ENCODE peak calls at places on chromosome 16, in four cellular contexts. A, T, J and X are unnamed samples.

GRCh38 chr16:70574595-70575271 is 51.1 kb downstream of the SF3B3 start:
- DNase-seq in T (no peak), A (peak; percentile 2), J (no peak), X (no peak)

GRCh38 chr16:29862383-29862883 is 593 bp downstream of the CDIPT start:
- DNase-seq in T (peak; percentile 30), A (no peak), J (peak; percentile 46), X (no peak)

GRCh38 chr16:31016018-31016417 is 5.6 kb upstream of the STX1B start:
- DNase-seq in A (no peak), J (peak; percentile 13), T (no peak), X (no peak)

GRCh38 chr16:16014329-16015224 is 65.2 kb downstream of the ABCC1 start:
- DNase-seq in A (peak; percentile 75), J (peak; percentile 74), T (no peak), X (no peak)

GRCh38 chr16:6153901-6154300 is 1056.3 kb upstream of the EEF2KMT start:
- DNase-seq in A (no peak), T (no peak), J (no peak), X (no peak)

GRCh38 chr16:30569746-30570325 is 1.7 kb downstream of the ZNF688 start:
- DNase-seq in A (no peak), J (no peak), T (no peak), X (no peak)

GRCh38 chr16:71499775-71500364 is 10.7 kb upstream of the ZNF19 start:
- DNase-seq in J (no peak), T (peak; percentile 37), A (no peak), X (no peak)

GRCh38 chr16:72879846-72880245 is 168.1 kb downstream of the ZFHX3 start:
- DNase-seq in T (no peak), A (no peak), J (no peak), X (no peak)

GRCh38 chr16:75402821-75403475 is 30.4 kb downstream of the CFDP1 start:
- DNase-seq in A (no peak), T (peak; percentile 14), J (no peak), X (no peak)

GRCh38 chr16:31471875-31472558 is at the start of gene TGFB1I1:
- DNase-seq in J (peak; percentile 86), A (no peak), T (peak; percentile 50), X (no peak)

GRCh38 chr16:54506691-54507090 is 220.1 kb upstream of the IRX3 start:
- DNase-seq in A (no peak), J (no peak), T (no peak), X (no peak)

GRCh38 chr16:28188085-28188916 is 23.5 kb downstream of the XPO6 start:
- DNase-seq in A (no peak), T (no peak), J (no peak), X (no peak)

GRCh38 chr16:51557670-51558069 is 406.6 kb upstream of the SALL1 start:
- DNase-seq in T (no peak), J (no peak), A (no peak), X (no peak)

GRCh38 chr16:67770371-67770991 is 35.9 kb downstream of the RANBP10 start:
- DNase-seq in J (no peak), A (no peak), T (no peak), X (no peak)

GRCh38 chr16:60413969-60414368 is 1622.3 kb downstream of the CDH8 start:
- DNase-seq in A (no peak), J (no peak), T (no peak), X (no peak)

GRCh38 chr16:31130899-31131298 is 4.6 kb downstream of the PRSS8 start:
- DNase-seq in J (no peak), T (peak; percentile 93), A (peak; percentile 95), X (no peak)

GRCh38 chr16:14061732-14062259 is 9.3 kb upstream of the MRTFB start:
- DNase-seq in T (no peak), A (no peak), J (no peak), X (no peak)

GRCh38 chr16:49482690-49483089 is 109.1 kb downstream of the C16orf78 start:
- DNase-seq in A (no peak), J (no peak), T (no peak), X (no peak)
- H3K27me3 ChIP-seq in A (no peaks in the 10 kb centered on the region), J (no peaks in the 10 kb centered on the region), T (no peaks in the 10 kb centered on the region), X (no peaks in the 10 kb centered on the region)

GRCh38 chr16:88927010-88927409 is 50.0 kb downstream of the CBFA2T3 start:
- DNase-seq in J (no peak), T (no peak), A (no peak), X (no peak)

GRCh38 chr16:88927661-88928060 is 49.3 kb downstream of the CBFA2T3 start:
- DNase-seq in J (no peak), A (no peak), T (no peak), X (no peak)

GRCh38 chr16:88924834-88925539 is 52.0 kb downstream of the CBFA2T3 start:
- DNase-seq in J (no peak), A (no peak), T (peak; percentile 68), X (peak; percentile 48)

GRCh38 chr16:88925540-88925887 is 51.5 kb downstream of the CBFA2T3 start:
- DNase-seq in A (no peak), J (no peak), T (no peak), X (no peak)

GRCh38 chr16:88926374-88926990 is 50.5 kb downstream of the CBFA2T3 start:
- DNase-seq in T (no peak), A (no peak), J (no peak), X (no peak)
- TF ChIP-seq CTCF in T (no peak), A (no peak), J (no peak), X (no peak)

GRCh38 chr16:87360862-87361610 is 22.5 kb downstream of the FBXO31 start:
- DNase-seq in T (no peak), J (peak; percentile 23), A (no peak), X (no peak)
- H3K27me3 ChIP-seq in T (no peaks in the 10 kb centered on the region), J (no peaks in the 10 kb centered on the region), A (no peaks in the 10 kb centered on the region), X (no peaks in the 10 kb centered on the region)

GRCh38 chr16:12614662-12615278 is 188.9 kb downstream of the CPPED1 start:
- DNase-seq in J (no peak), T (no peak), A (no peak), X (no peak)

GRCh38 chr16:12617401-12617819 is 186.3 kb downstream of the CPPED1 start:
- DNase-seq in A (no peak), T (no peak), J (no peak), X (no peak)

GRCh38 chr16:12618515-12618914 is 185.2 kb downstream of the CPPED1 start:
- DNase-seq in A (no peak), T (no peak), J (no peak), X (no peak)

GRCh38 chr16:12625068-12625467 is 178.6 kb downstream of the CPPED1 start:
- DNase-seq in J (no peak), A (no peak), T (no peak), X (no peak)

GRCh38 chr16:12620150-12620549 is 183.5 kb downstream of the CPPED1 start:
- DNase-seq in J (no peak), T (no peak), A (no peak), X (no peak)
- TF ChIP-seq CTCF in J (no peak), T (no peak), A (no peak), X (no peak)

GRCh38 chr16:86040496-86040895 is 141.5 kb downstream of the IRF8 start:
- DNase-seq in A (no peak), T (no peak), J (no peak), X (no peak)
- H3K27me3 ChIP-seq in A (no peaks in the 10 kb centered on the region), T (no peaks in the 10 kb centered on the region), J (peaks cover 10% of the 10 kb centered on the region), X (no peaks in the 10 kb centered on the region)

DNA sequence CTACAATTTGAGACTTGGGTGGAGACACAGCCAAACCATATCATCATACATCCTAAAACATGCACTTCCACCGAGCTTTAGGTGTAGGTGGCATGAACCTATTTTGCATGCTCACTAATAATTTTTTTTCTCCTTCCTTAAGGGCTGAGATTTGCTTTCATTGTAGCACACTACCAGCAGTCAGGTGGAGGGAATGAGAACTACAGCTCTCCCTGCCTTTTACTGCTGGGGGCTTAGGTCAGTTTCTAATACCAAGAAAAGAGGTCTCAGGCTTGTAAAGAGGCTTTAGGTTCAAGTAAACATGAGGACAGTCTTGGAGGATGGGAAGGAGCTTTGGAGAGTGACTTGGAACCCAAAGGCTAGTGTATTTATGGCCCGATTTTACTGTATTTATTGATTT is 22.0 kb downstream of the CFAP20 start:
- DNase-seq in A (no peak), J (no peak), T (no peak), X (no peak)
- TF ChIP-seq CTCF in A (no peak), J (no peak), T (peak; percentile 10), X (no peak)

DNA sequence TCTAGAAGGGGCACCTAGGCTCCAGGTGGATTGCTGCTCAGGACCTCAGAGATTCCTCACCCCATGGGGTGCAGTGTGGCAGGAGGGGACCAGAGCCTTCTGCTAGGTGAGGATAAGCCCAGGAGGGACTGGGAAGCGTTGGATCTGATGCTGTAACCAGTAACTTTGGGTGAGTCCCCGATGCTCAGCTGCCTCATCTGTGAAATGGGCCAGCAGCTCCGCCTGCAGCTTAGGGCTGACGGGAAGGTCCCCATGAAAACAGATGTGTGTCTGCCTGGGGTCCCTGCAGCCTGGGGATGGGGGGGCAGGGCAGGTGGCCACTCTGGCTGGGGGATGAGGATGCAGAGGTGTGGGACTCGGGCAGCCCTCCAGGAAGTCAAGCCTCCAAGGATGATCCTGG is 2.7 kb upstream of the CASKIN1 start:
- DNase-seq in J (no peak), T (no peak), A (no peak), X (no peak)
- H3K27me3 ChIP-seq in J (peaks cover 24% of the 10 kb centered on the region), T (no peaks in the 10 kb centered on the region), A (no peaks in the 10 kb centered on the region), X (peaks cover 28% of the 10 kb centered on the region)

GRCh38 chr16:58518083-58518979 is 3.0 kb downstream of the SETD6 start:
- DNase-seq in A (no peak), J (no peak), T (no peak), X (no peak)

GRCh38 chr16:58513874-58514273 is 1.4 kb upstream of the SETD6 start:
- DNase-seq in A (no peak), J (no peak), T (no peak), X (no peak)

GRCh38 chr16:58516768-58517107 is 1.4 kb downstream of the SETD6 start:
- DNase-seq in A (no peak), J (no peak), T (no peak), X (no peak)

GRCh38 chr16:58515871-58516767 is 802 bp downstream of the SETD6 start:
- DNase-seq in J (no peak), A (peak; percentile 56), T (peak; percentile 61), X (no peak)

DNA sequence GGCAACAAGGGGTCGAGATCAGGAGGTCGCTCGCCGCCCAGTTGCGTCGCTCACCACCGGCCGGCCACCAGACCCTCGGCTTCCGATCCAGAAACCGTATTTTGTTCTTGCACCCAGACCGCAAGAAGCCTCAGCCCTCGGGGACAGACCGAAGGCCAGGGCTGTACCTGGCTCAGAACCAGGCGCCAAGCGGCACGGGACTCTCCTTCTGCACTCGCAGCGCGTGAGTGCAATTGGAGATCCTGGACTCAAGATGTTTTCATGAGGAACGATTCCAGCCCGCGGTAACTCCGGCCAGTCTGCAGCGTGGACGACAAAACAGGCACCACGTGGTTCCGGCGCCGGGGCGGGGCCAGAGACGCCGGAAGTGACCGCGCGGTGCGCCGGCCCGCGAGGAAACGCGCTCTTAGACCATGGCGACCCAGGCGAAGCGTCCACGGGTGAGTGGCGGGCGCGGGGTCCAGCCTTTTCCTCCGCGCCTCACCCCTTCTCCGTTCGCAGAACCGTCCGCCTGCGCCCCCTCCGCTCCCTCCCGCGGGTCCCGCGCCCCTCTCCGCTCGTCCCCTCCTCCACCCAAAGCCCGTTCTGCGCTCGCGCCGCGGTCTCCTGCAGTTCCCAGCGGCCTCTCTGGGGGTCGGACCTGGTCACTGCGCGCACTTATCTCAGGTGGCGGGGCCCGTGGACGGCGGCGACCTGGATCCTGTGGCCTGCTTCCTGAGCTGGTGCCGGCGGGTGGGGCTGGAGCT is at the start of gene SETD6:
- DNase-seq in A (peak; percentile 86), T (peak; percentile 77), J (peak; percentile 92), X (peak; percentile 25)
- TF ChIP-seq CTCF in A (peak; percentile 21), T (no peak), J (no peak), X (peak; percentile 24)

GRCh38 chr16:20317117-20317516 is 10.2 kb downstream of the GP2 start:
- DNase-seq in A (no peak), J (no peak), T (no peak), X (no peak)
- H3K27me3 ChIP-seq in A (no peaks in the 10 kb centered on the region), J (no peaks in the 10 kb centered on the region), T (no peaks in the 10 kb centered on the region), X (no peaks in the 10 kb centered on the region)